ENCODE peak calls at places on chromosomes 13 and 19, in five cellular contexts. One of them, this sample, is unnamed.

GRCh38 chr13:113890758-113891480 is 27.0 kb upstream of the GAS6 start:
- DNase-seq in HEK293T: no peak
- DNase-seq in K562: no peak
- DNase-seq in HepG2: no peak
- DNase-seq in SK-N-SH: no peak
- DNase-seq in this sample: no peak

GRCh38 chr19:12000152-12000981 is 35.1 kb downstream of the ZNF433 start:
- DNase-seq in HEK293T: no peak
- DNase-seq in K562: no peak
- DNase-seq in HepG2: no peak
- DNase-seq in SK-N-SH: no peak
- DNase-seq in this sample: peak

GRCh38 chr19:10209305-10209704 is 14.6 kb upstream of the DNMT1 start:
- DNase-seq in HEK293T: no peak
- DNase-seq in K562: no peak
- DNase-seq in HepG2: no peak
- DNase-seq in SK-N-SH: no peak
- DNase-seq in this sample: no peak

GRCh38 chr13:111292710-111293485 is 27.5 kb upstream of the TEX29 start:
- DNase-seq in HEK293T: no peak
- DNase-seq in K562: no peak
- DNase-seq in HepG2: no peak
- DNase-seq in SK-N-SH: no peak
- DNase-seq in this sample: no peak

GRCh38 chr13:21871302-21871862 is 200.5 kb downstream of the FGF9 start:
- DNase-seq in HEK293T: no peak
- DNase-seq in K562: no peak
- DNase-seq in HepG2: peak
- DNase-seq in SK-N-SH: no peak
- DNase-seq in this sample: no peak

GRCh38 chr19:42919757-42920079 is 2.0 kb upstream of the PSG6 start:
- DNase-seq in HEK293T: no peak
- DNase-seq in K562: peak
- DNase-seq in HepG2: no peak
- DNase-seq in SK-N-SH: no peak
- DNase-seq in this sample: no peak

GRCh38 chr19:29620931-29621351 is 14.9 kb downstream of the POP4 start:
- DNase-seq in HEK293T: no peak
- DNase-seq in K562: no peak
- DNase-seq in HepG2: no peak
- DNase-seq in SK-N-SH: no peak
- DNase-seq in this sample: no peak

GRCh38 chr13:28754698-28755545 is 36.2 kb upstream of the SLC46A3 start:
- DNase-seq in HEK293T: no peak
- DNase-seq in K562: peak
- DNase-seq in HepG2: peak
- DNase-seq in SK-N-SH: peak
- DNase-seq in this sample: no peak

GRCh38 chr13:40375522-40376171 is 290.8 kb downstream of the FOXO1 start:
- DNase-seq in HEK293T: no peak
- DNase-seq in K562: no peak
- DNase-seq in HepG2: no peak
- DNase-seq in SK-N-SH: peak
- DNase-seq in this sample: no peak

GRCh38 chr19:48815870-48816501 is 5.2 kb upstream of the BCAT2 start:
- DNase-seq in HEK293T: no peak
- DNase-seq in K562: no peak
- DNase-seq in HepG2: peak
- DNase-seq in SK-N-SH: peak
- DNase-seq in this sample: no peak

GRCh38 chr19:52735734-52736133 is 890 bp upstream of the ZNF611 start:
- DNase-seq in HEK293T: no peak
- DNase-seq in K562: no peak
- DNase-seq in HepG2: peak
- DNase-seq in SK-N-SH: no peak
- DNase-seq in this sample: no peak

GRCh38 chr13:113663934-113664333 is 3.1 kb upstream of the GRK1 start:
- DNase-seq in HEK293T: no peak
- DNase-seq in K562: no peak
- DNase-seq in HepG2: no peak
- DNase-seq in SK-N-SH: no peak
- DNase-seq in this sample: no peak

GRCh38 chr19:22610121-22610520 is 24.0 kb upstream of the ZNF492 start:
- DNase-seq in HEK293T: no peak
- DNase-seq in K562: no peak
- DNase-seq in HepG2: no peak
- DNase-seq in SK-N-SH: no peak
- DNase-seq in this sample: no peak

GRCh38 chr13:40161931-40162330 is 504.5 kb downstream of the FOXO1 start:
- DNase-seq in HEK293T: no peak
- DNase-seq in K562: no peak
- DNase-seq in HepG2: no peak
- DNase-seq in SK-N-SH: no peak
- DNase-seq in this sample: no peak

GRCh38 chr13:20666948-20667347 is 36.6 kb upstream of the IL17D start:
- DNase-seq in HEK293T: no peak
- DNase-seq in K562: no peak
- DNase-seq in HepG2: no peak
- DNase-seq in SK-N-SH: no peak
- DNase-seq in this sample: no peak
- TF ChIP-seq FOXM1 in HEK293T: no peak
- TF ChIP-seq FOXM1 in K562: no peak
- TF ChIP-seq FOXM1 in HepG2: no peak
- TF ChIP-seq FOXM1 in SK-N-SH: no peak
- TF ChIP-seq FOXM1 in this sample: no peak

GRCh38 chr19:14770136-14770535 is 8.2 kb downstream of the ADGRE2 start:
- DNase-seq in HEK293T: no peak
- DNase-seq in K562: no peak
- DNase-seq in HepG2: no peak
- DNase-seq in SK-N-SH: no peak
- DNase-seq in this sample: no peak
- TF ChIP-seq FOXM1 in HEK293T: no peak
- TF ChIP-seq FOXM1 in K562: no peak
- TF ChIP-seq FOXM1 in HepG2: no peak
- TF ChIP-seq FOXM1 in SK-N-SH: no peak
- TF ChIP-seq FOXM1 in this sample: no peak

DNA sequence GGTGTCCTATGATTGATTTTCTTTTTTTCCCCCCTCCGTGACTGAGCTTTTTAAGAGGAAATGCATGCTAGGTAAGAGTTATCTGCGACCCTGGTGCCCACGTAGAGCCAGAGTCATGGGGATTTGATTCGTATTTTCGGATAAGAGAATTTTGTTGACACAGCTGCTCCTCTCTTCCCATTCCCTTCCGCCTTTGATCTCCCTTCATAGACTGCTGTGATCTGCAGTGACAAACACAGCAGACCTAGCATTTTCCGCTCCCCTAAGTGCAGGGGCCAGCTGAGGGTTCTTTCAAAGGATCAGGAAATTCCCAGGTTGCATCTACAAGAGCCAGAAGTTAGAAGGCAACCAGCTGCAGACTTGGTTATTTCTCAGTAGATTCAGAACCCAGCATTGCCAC is 70.5 kb downstream of the ZNF568 start:
- DNase-seq in HEK293T: no peak
- DNase-seq in K562: no peak
- DNase-seq in HepG2: no peak
- DNase-seq in SK-N-SH: no peak
- DNase-seq in this sample: no peak
- TF ChIP-seq FOXM1 in HEK293T: no peak
- TF ChIP-seq FOXM1 in K562: no peak
- TF ChIP-seq FOXM1 in HepG2: no peak
- TF ChIP-seq FOXM1 in SK-N-SH: no peak
- TF ChIP-seq FOXM1 in this sample: no peak

DNA sequence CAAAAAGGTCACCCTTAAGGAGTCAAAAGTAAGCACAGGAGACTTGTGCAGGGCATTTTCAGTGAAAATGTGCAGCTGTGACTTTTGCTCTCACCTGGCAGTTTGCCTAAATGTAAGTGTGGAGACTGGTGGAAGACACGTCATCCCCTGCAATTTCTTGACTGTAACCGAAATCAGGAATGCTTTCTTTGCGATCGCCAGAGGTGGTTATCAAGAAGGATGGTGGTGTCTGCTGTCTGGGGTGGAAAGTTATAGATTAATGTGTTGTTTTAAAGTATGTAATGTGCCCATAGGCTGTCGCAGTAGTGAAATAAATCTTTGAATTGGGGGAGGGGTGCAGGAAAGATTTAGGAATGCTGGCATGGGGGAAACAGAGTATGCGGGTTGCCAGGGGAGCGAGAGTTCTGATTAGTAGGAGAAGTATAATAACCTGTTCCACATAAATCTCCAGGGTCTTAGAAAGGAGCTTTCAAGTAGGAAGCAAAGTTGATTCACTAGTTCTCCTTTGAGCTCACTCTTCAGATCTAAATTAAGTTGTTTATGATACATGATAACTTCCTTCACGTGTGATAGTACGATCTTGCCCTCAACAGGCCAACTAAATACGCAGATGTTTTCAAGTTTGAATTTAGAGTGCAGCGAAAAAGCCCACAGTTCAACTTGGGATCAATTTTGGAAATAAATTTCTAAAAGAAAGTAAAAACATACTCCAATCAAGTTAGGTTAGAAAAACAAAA is 1520.0 kb upstream of the SLC10A2 start:
- DNase-seq in HEK293T: peak
- DNase-seq in K562: no peak
- DNase-seq in HepG2: no peak
- DNase-seq in SK-N-SH: no peak
- DNase-seq in this sample: no peak
- TF ChIP-seq FOXM1 in HEK293T: no peak
- TF ChIP-seq FOXM1 in K562: no peak
- TF ChIP-seq FOXM1 in HepG2: no peak
- TF ChIP-seq FOXM1 in SK-N-SH: no peak
- TF ChIP-seq FOXM1 in this sample: no peak